ENCODE peak calls at places on chromosome 1, in seven cellular contexts. One of them, this sample, is unnamed. For H3K9me3, the result is how much of the 10 kb centered on the place peaks cover.

GRCh38 chr1:5781079-5781478 is 211.1 kb downstream of the NPHP4 start:
- DNase-seq in esophagus muscularis mucosa: no peak
- DNase-seq in K562: no peak
- DNase-seq in heart right ventricle: no peak
- DNase-seq in DND-41: no peak
- DNase-seq in breast epithelium: no peak
- DNase-seq in PC-3: no peak
- DNase-seq in this sample: no peak

GRCh38 chr1:118360817-118361216 is 175.8 kb upstream of the SPAG17 start:
- DNase-seq in esophagus muscularis mucosa: no peak
- DNase-seq in PC-3: peak
- DNase-seq in heart right ventricle: no peak
- DNase-seq in DND-41: no peak
- DNase-seq in breast epithelium: no peak
- DNase-seq in K562: no peak
- DNase-seq in this sample: no peak

GRCh38 chr1:109535971-109536491 is 3.6 kb upstream of the GPR61 start:
- DNase-seq in K562: no peak
- DNase-seq in PC-3: no peak
- DNase-seq in esophagus muscularis mucosa: no peak
- DNase-seq in DND-41: no peak
- DNase-seq in heart right ventricle: peak
- DNase-seq in breast epithelium: no peak
- DNase-seq in this sample: no peak

GRCh38 chr1:223326776-223327175 is 37.2 kb downstream of the SUSD4 start:
- DNase-seq in heart right ventricle: no peak
- DNase-seq in DND-41: no peak
- DNase-seq in K562: no peak
- DNase-seq in esophagus muscularis mucosa: no peak
- DNase-seq in breast epithelium: no peak
- DNase-seq in PC-3: peak
- DNase-seq in this sample: no peak

GRCh38 chr1:56897150-56898004 is 42.8 kb downstream of the C8A start:
- DNase-seq in breast epithelium: no peak
- DNase-seq in PC-3: no peak
- DNase-seq in heart right ventricle: peak
- DNase-seq in DND-41: no peak
- DNase-seq in K562: no peak
- DNase-seq in esophagus muscularis mucosa: no peak
- DNase-seq in this sample: no peak

GRCh38 chr1:180178511-180179161 is 24.0 kb downstream of the QSOX1 start:
- DNase-seq in breast epithelium: no peak
- DNase-seq in PC-3: peak
- DNase-seq in DND-41: peak
- DNase-seq in heart right ventricle: peak
- DNase-seq in K562: peak
- DNase-seq in esophagus muscularis mucosa: no peak
- DNase-seq in this sample: peak

GRCh38 chr1:226054519-226055327 is 7.8 kb upstream of the H3-3A start:
- DNase-seq in DND-41: no peak
- DNase-seq in heart right ventricle: no peak
- DNase-seq in breast epithelium: no peak
- DNase-seq in esophagus muscularis mucosa: no peak
- DNase-seq in PC-3: no peak
- DNase-seq in K562: no peak
- DNase-seq in this sample: no peak

GRCh38 chr1:143698016-143698415 is 273.8 kb downstream of the FAM72C start:
- DNase-seq in heart right ventricle: peak
- DNase-seq in K562: peak
- DNase-seq in DND-41: no peak
- DNase-seq in breast epithelium: no peak
- DNase-seq in esophagus muscularis mucosa: no peak
- DNase-seq in PC-3: peak
- DNase-seq in this sample: no peak

GRCh38 chr1:49298304-49298703 is 521.6 kb upstream of the BEND5 start:
- DNase-seq in heart right ventricle: no peak
- DNase-seq in DND-41: no peak
- DNase-seq in esophagus muscularis mucosa: no peak
- DNase-seq in K562: no peak
- DNase-seq in PC-3: peak
- DNase-seq in breast epithelium: no peak
- DNase-seq in this sample: no peak

GRCh38 chr1:242462867-242463266 is 61.6 kb downstream of the PLD5 start:
- DNase-seq in breast epithelium: no peak
- DNase-seq in heart right ventricle: no peak
- DNase-seq in PC-3: no peak
- DNase-seq in DND-41: no peak
- DNase-seq in esophagus muscularis mucosa: no peak
- DNase-seq in K562: no peak
- DNase-seq in this sample: no peak

GRCh38 chr1:219265026-219265515 is 91.4 kb downstream of the LYPLAL1 start:
- DNase-seq in esophagus muscularis mucosa: no peak
- DNase-seq in K562: no peak
- DNase-seq in breast epithelium: no peak
- DNase-seq in DND-41: no peak
- DNase-seq in PC-3: no peak
- DNase-seq in heart right ventricle: no peak
- DNase-seq in this sample: no peak

GRCh38 chr1:37169743-37170275 is 135.5 kb upstream of the GRIK3 start:
- DNase-seq in PC-3: no peak
- DNase-seq in esophagus muscularis mucosa: peak
- DNase-seq in heart right ventricle: no peak
- DNase-seq in breast epithelium: no peak
- DNase-seq in DND-41: no peak
- DNase-seq in K562: no peak
- DNase-seq in this sample: no peak

GRCh38 chr1:201565024-201565730 is 26.2 kb downstream of the NAV1 start:
- DNase-seq in breast epithelium: no peak
- DNase-seq in esophagus muscularis mucosa: no peak
- DNase-seq in K562: no peak
- DNase-seq in PC-3: no peak
- DNase-seq in DND-41: no peak
- DNase-seq in heart right ventricle: no peak
- DNase-seq in this sample: no peak

GRCh38 chr1:169595764-169596711 is 9.8 kb upstream of the F5 start:
- DNase-seq in PC-3: peak
- DNase-seq in K562: no peak
- DNase-seq in breast epithelium: no peak
- DNase-seq in DND-41: peak
- DNase-seq in esophagus muscularis mucosa: peak
- DNase-seq in heart right ventricle: no peak
- DNase-seq in this sample: no peak

GRCh38 chr1:10799726-10800125 is 3.3 kb upstream of the CASZ1 start:
- DNase-seq in PC-3: no peak
- DNase-seq in DND-41: no peak
- DNase-seq in esophagus muscularis mucosa: no peak
- DNase-seq in breast epithelium: no peak
- DNase-seq in heart right ventricle: no peak
- DNase-seq in K562: no peak
- DNase-seq in this sample: no peak

GRCh38 chr1:19319196-19319595 is 7.1 kb downstream of the SLC66A1 start:
- DNase-seq in breast epithelium: no peak
- DNase-seq in DND-41: no peak
- DNase-seq in K562: no peak
- DNase-seq in PC-3: no peak
- DNase-seq in esophagus muscularis mucosa: no peak
- DNase-seq in heart right ventricle: no peak
- DNase-seq in this sample: no peak

GRCh38 chr1:229059671-229060079 is 211.2 kb upstream of the RAB4A start:
- DNase-seq in DND-41: no peak
- DNase-seq in K562: no peak
- DNase-seq in breast epithelium: no peak
- DNase-seq in PC-3: peak
- DNase-seq in heart right ventricle: peak
- DNase-seq in esophagus muscularis mucosa: no peak
- DNase-seq in this sample: no peak

GRCh38 chr1:246416261-246416660 is 90.8 kb downstream of the SMYD3 start:
- DNase-seq in esophagus muscularis mucosa: no peak
- DNase-seq in breast epithelium: no peak
- DNase-seq in DND-41: no peak
- DNase-seq in heart right ventricle: no peak
- DNase-seq in PC-3: no peak
- DNase-seq in K562: no peak
- DNase-seq in this sample: no peak

GRCh38 chr1:174940776-174941175 is 59.0 kb upstream of the CACYBP start:
- DNase-seq in esophagus muscularis mucosa: no peak
- DNase-seq in heart right ventricle: no peak
- DNase-seq in breast epithelium: no peak
- DNase-seq in PC-3: no peak
- DNase-seq in K562: no peak
- DNase-seq in DND-41: no peak
- DNase-seq in this sample: no peak

GRCh38 chr1:215071078-215071477 is 11.5 kb upstream of the KCNK2 start:
- DNase-seq in esophagus muscularis mucosa: no peak
- DNase-seq in heart right ventricle: no peak
- DNase-seq in PC-3: no peak
- DNase-seq in K562: no peak
- DNase-seq in DND-41: no peak
- DNase-seq in breast epithelium: no peak
- DNase-seq in this sample: no peak

GRCh38 chr1:39648496-39648895 is 9.1 kb upstream of the HEYL start:
- DNase-seq in K562: no peak
- DNase-seq in DND-41: no peak
- DNase-seq in PC-3: no peak
- DNase-seq in esophagus muscularis mucosa: no peak
- DNase-seq in heart right ventricle: no peak
- DNase-seq in breast epithelium: no peak
- DNase-seq in this sample: no peak

GRCh38 chr1:4770713-4771112 is 116.3 kb downstream of the AJAP1 start:
- DNase-seq in PC-3: no peak
- DNase-seq in breast epithelium: no peak
- DNase-seq in DND-41: no peak
- DNase-seq in K562: no peak
- DNase-seq in heart right ventricle: no peak
- DNase-seq in esophagus muscularis mucosa: no peak
- DNase-seq in this sample: no peak

GRCh38 chr1:4768553-4768952 is 114.1 kb downstream of the AJAP1 start:
- DNase-seq in DND-41: no peak
- DNase-seq in PC-3: no peak
- DNase-seq in esophagus muscularis mucosa: no peak
- DNase-seq in breast epithelium: no peak
- DNase-seq in heart right ventricle: no peak
- DNase-seq in K562: peak
- DNase-seq in this sample: no peak

GRCh38 chr1:4771721-4772120 is 117.3 kb downstream of the AJAP1 start:
- DNase-seq in esophagus muscularis mucosa: no peak
- DNase-seq in heart right ventricle: no peak
- DNase-seq in PC-3: no peak
- DNase-seq in breast epithelium: no peak
- DNase-seq in K562: no peak
- DNase-seq in DND-41: no peak
- DNase-seq in this sample: no peak

GRCh38 chr1:4771267-4771666 is 116.9 kb downstream of the AJAP1 start:
- DNase-seq in PC-3: no peak
- DNase-seq in DND-41: no peak
- DNase-seq in heart right ventricle: no peak
- DNase-seq in breast epithelium: no peak
- DNase-seq in K562: no peak
- DNase-seq in esophagus muscularis mucosa: no peak
- DNase-seq in this sample: no peak

DNA sequence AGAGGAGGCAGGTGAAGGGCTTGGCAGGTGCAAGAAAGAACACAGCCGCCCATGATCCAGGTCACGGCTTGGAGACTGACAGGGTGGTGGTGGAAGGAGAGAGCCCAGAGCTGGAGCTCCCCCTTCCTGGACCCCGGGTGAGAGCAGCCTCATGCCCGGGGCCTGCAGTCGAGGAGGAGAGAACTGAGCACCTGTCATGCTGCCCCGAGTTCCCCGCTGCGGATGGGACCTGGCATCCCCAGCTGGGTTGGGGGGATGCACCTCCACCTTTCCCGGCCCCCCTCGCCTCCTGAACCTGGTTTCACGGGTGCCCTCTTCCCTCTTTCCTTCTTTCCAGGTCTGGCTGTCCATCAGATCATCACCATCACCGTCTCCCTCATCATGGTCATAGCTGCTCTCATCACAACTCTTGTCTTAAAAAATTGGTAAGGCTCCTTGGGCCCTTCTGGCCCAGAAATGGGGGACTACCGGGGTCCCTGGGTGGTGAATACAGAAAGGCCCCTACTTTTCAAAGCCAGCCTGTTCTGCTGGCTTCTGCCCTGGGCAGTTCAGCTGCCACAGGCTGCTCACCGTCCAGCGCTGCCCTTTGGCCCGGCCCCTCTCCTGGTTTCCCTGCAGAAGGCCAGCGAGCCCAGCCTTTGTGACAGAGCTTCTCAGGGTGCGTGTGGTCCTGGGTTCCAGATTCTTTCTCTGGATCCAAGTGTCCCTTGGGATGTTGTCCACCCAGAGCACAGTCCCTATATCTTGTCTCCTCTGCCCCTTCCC is 115.3 kb downstream of the AJAP1 start:
- DNase-seq in K562: no peak
- DNase-seq in DND-41: no peak
- DNase-seq in heart right ventricle: no peak
- DNase-seq in PC-3: no peak
- DNase-seq in esophagus muscularis mucosa: no peak
- DNase-seq in breast epithelium: no peak
- DNase-seq in this sample: no peak
- H3K9me3 ChIP-seq in K562: under half
- H3K9me3 ChIP-seq in DND-41: under half
- H3K9me3 ChIP-seq in heart right ventricle: under half
- H3K9me3 ChIP-seq in PC-3: under half
- H3K9me3 ChIP-seq in esophagus muscularis mucosa: under half
- H3K9me3 ChIP-seq in breast epithelium: under half
- H3K9me3 ChIP-seq in this sample: under half

DNA sequence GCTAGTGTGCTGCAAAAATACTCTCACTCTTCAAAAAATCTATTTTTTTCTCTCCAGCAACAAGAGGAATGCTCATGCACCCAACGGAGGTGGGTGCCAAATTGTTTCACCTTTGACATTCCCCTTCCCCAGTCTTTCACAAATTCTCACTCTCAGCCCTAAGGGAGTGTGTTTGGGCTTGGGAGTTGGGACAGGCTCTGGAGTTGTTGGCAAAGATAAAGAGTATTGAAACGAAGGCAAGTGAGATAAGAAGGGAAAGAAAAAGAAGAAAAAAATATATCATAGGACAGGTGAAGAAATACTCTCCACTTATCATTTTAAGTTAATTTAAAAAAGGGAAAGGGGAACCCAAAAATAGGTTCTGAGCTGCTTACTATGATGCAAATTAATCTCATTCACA is 82.6 kb downstream of the UCHL5 start:
- DNase-seq in PC-3: no peak
- DNase-seq in DND-41: no peak
- DNase-seq in K562: no peak
- DNase-seq in breast epithelium: no peak
- DNase-seq in heart right ventricle: no peak
- DNase-seq in esophagus muscularis mucosa: no peak
- DNase-seq in this sample: no peak
- H3K9me3 ChIP-seq in PC-3: under half
- H3K9me3 ChIP-seq in DND-41: under half
- H3K9me3 ChIP-seq in K562: under half
- H3K9me3 ChIP-seq in breast epithelium: under half
- H3K9me3 ChIP-seq in heart right ventricle: under half
- H3K9me3 ChIP-seq in esophagus muscularis mucosa: under half
- H3K9me3 ChIP-seq in this sample: under half

GRCh38 chr1:101003012-101003650 is 22.5 kb downstream of the DPH5 start:
- DNase-seq in breast epithelium: no peak
- DNase-seq in heart right ventricle: no peak
- DNase-seq in esophagus muscularis mucosa: no peak
- DNase-seq in PC-3: no peak
- DNase-seq in K562: no peak
- DNase-seq in DND-41: no peak
- DNase-seq in this sample: no peak
- H3K9me3 ChIP-seq in breast epithelium: under half
- H3K9me3 ChIP-seq in heart right ventricle: under half
- H3K9me3 ChIP-seq in esophagus muscularis mucosa: under half
- H3K9me3 ChIP-seq in PC-3: under half
- H3K9me3 ChIP-seq in K562: under half
- H3K9me3 ChIP-seq in DND-41: under half
- H3K9me3 ChIP-seq in this sample: under half

GRCh38 chr1:163980391-163980790 is 578.6 kb upstream of the PBX1 start:
- DNase-seq in K562: no peak
- DNase-seq in PC-3: no peak
- DNase-seq in breast epithelium: no peak
- DNase-seq in heart right ventricle: no peak
- DNase-seq in esophagus muscularis mucosa: no peak
- DNase-seq in DND-41: no peak
- DNase-seq in this sample: no peak
- H3K9me3 ChIP-seq in K562: under half
- H3K9me3 ChIP-seq in PC-3: under half
- H3K9me3 ChIP-seq in breast epithelium: under half
- H3K9me3 ChIP-seq in heart right ventricle: under half
- H3K9me3 ChIP-seq in esophagus muscularis mucosa: under half
- H3K9me3 ChIP-seq in DND-41: under half
- H3K9me3 ChIP-seq in this sample: under half

This sample was measured in T-helper 17 cell.